ENCODE peak calls at places on chromosomes 13 and 19, in nine cellular contexts. V, D, U, H, R, F, X, J and P are unnamed samples.

GRCh38 chr19:51460164-51460992 is 2.1 kb upstream of the SIGLEC8 start:
- DNase-seq in V (no peak), D (no peak), U (peak; percentile 43), H (no peak), R (no peak), F (no peak), X (no peak), J (no peak), P (no peak)

GRCh38 chr13:111213964-111214726 is 99.0 kb downstream of the ARHGEF7 start:
- DNase-seq in V (no peak), D (no peak), U (peak; percentile 54), H (no peak), R (no peak), F (no peak), X (no peak), J (no peak), P (no peak)

GRCh38 chr13:94335786-94336357 is 143.6 kb downstream of the DCT start:
- DNase-seq in V (no peak), D (no peak), U (no peak), H (no peak), R (no peak), F (no peak), X (no peak), J (no peak), P (no peak)

GRCh38 chr19:14439014-14439413 is 5.9 kb downstream of the PKN1 start:
- DNase-seq in V (no peak), D (no peak), U (no peak), H (no peak), R (no peak), F (no peak), X (no peak), J (no peak), P (no peak)

GRCh38 chr13:48161530-48162179 is 66.8 kb upstream of the MED4 start:
- DNase-seq in V (peak; percentile 7), D (no peak), U (no peak), H (no peak), R (no peak), F (peak; percentile 44), X (no peak), J (no peak), P (no peak)

GRCh38 chr19:518292-519231 is 11.3 kb downstream of the TPGS1 start:
- DNase-seq in V (no peak), D (no peak), U (no peak), H (peak; percentile 46), R (no peak), F (no peak), X (peak; percentile 63), J (no peak), P (peak; percentile 74)

GRCh38 chr19:17873661-17874422 is 2.1 kb downstream of the SLC5A5 start:
- DNase-seq in V (no peak), D (no peak), U (peak; percentile 78), H (peak; percentile 73), R (no peak), F (no peak), X (peak; percentile 61), J (no peak), P (peak; percentile 84)

GRCh38 chr13:44068737-44069136 is 189.0 kb downstream of the LACC1 start:
- DNase-seq in V (no peak), D (peak; percentile 8), U (no peak), H (no peak), R (peak; percentile 80), F (no peak), X (no peak), J (no peak), P (no peak)

GRCh38 chr13:87274209-87274819 is 396.9 kb upstream of the SLITRK5 start:
- DNase-seq in V (no peak), D (peak; percentile 4), U (peak; percentile 76), H (peak; percentile 15), R (no peak), F (no peak), X (no peak), J (no peak), P (peak; percentile 60)

GRCh38 chr19:30212574-30212973 is 159.6 kb upstream of the ZNF536 start:
- DNase-seq in V (no peak), D (no peak), U (no peak), H (no peak), R (no peak), F (no peak), X (no peak), J (no peak), P (no peak)

GRCh38 chr19:17931532-17932191 is 1.2 kb upstream of the CCDC124 start:
- DNase-seq in V (no peak), D (no peak), U (no peak), H (peak; percentile 55), R (no peak), F (no peak), X (no peak), J (no peak), P (peak; percentile 43)

GRCh38 chr13:75771818-75772217 is 135.7 kb downstream of the LMO7 start:
- DNase-seq in V (no peak), D (no peak), U (no peak), H (no peak), R (peak; percentile 83), F (no peak), X (no peak), J (no peak), P (no peak)

GRCh38 chr19:15288146-15288963 is 44.0 kb downstream of the BRD4 start:
- DNase-seq in V (no peak), D (no peak), U (peak; percentile 74), H (peak; percentile 54), R (peak; percentile 26), F (no peak), X (no peak), J (no peak), P (no peak)

GRCh38 chr19:42153606-42154405 is 21.6 kb upstream of the POU2F2 start:
- DNase-seq in V (no peak), D (no peak), U (no peak), H (no peak), R (no peak), F (no peak), X (no peak), J (no peak), P (no peak)

GRCh38 chr13:93309886-93310520 is 83.4 kb downstream of the GPC6 start:
- DNase-seq in V (no peak), D (no peak), U (no peak), H (peak; percentile 2), R (peak; percentile 10), F (no peak), X (no peak), J (no peak), P (no peak)

DNA sequence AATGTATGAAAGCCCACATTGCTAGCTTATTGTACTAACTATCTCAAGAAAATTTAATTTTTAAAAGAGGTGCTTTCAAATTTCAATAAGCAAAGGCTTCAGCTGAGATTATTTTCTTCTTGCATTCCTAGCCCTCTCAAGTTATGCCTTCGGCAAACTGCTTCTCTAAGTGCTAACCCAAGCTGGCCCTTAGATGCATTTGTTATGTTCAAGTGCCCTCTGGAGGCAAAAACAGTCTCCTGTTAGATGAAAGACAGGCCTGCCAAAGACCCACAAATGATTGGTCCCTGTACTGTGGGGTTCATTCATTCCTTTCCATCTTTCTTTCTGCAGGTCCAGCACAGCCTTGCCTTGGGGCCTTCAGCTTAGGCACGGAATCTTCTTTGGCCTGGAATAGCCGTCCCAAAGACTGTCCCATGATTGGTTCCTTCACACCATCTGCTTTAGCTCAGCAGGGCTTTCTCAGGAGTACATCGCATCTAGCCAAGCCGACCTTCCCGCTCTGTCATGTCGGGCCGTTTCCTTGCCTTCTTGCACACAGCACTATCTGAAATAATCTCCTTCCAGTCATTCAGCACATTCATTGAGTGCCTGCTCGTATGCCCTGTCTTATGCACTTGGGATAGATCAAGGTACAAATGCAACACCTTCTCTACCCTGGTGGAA is 26.4 kb upstream of the TPTE2 start:
- DNase-seq in V (no peak), D (no peak), U (peak; percentile 59), H (peak; percentile 81), R (peak; percentile 77), F (no peak), X (no peak), J (no peak), P (no peak)
- TF ChIP-seq CTCF in V (no peak), D (peak; percentile 23), U (peak; percentile 92), H (peak; percentile 51), R (peak; percentile 79), F (peak; percentile 62), X (peak; percentile 63), J (peak; percentile 20), P (no peak)

GRCh38 chr13:97011446-97012131 is 17.3 kb upstream of the OXGR1 start:
- DNase-seq in V (no peak), D (no peak), U (no peak), H (no peak), R (no peak), F (no peak), X (no peak), J (no peak), P (no peak)
- TF ChIP-seq CTCF in V (no peak), D (no peak), U (no peak), H (no peak), R (no peak), F (no peak), X (no peak), J (no peak), P (no peak)

GRCh38 chr19:28218728-28219127 is 994.2 kb downstream of the UQCRFS1 start:
- DNase-seq in V (no peak), D (no peak), U (no peak), H (no peak), R (no peak), F (no peak), X (no peak), J (no peak), P (no peak)

GRCh38 chr19:28221736-28222135 is 991.2 kb downstream of the UQCRFS1 start:
- DNase-seq in V (no peak), D (no peak), U (no peak), H (no peak), R (no peak), F (no peak), X (no peak), J (no peak), P (no peak)

GRCh38 chr19:28213476-28214082 is 999.4 kb downstream of the UQCRFS1 start:
- DNase-seq in V (no peak), D (no peak), U (peak; percentile 30), H (peak; percentile 34), R (no peak), F (no peak), X (no peak), J (no peak), P (no peak)

DNA sequence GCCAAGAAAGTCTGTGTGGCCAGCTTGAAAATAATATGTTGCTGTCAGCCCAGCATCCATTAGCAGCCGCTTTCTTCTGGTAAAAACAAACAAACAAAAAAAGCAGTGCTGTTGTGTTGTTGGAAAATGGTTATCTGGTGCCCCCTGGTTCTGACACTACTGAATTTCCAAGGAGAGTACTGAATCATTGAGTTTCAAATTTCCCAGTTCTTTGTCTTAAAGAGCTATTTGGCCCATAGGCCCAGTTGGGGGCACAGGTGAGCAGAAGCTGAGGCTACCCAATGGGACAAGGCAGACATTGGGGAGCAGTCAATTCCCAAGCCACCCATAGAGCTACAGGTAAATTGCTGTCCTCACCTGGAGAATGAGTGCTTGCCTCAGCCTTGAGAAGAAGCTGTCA is 995.9 kb downstream of the UQCRFS1 start:
- DNase-seq in V (no peak), D (no peak), U (no peak), H (no peak), R (no peak), F (no peak), X (no peak), J (no peak), P (no peak)
- TF ChIP-seq CTCF in V (no peak), D (no peak), U (no peak), H (no peak), R (no peak), F (peak; percentile 11), X (no peak), J (no peak), P (no peak)

DNA sequence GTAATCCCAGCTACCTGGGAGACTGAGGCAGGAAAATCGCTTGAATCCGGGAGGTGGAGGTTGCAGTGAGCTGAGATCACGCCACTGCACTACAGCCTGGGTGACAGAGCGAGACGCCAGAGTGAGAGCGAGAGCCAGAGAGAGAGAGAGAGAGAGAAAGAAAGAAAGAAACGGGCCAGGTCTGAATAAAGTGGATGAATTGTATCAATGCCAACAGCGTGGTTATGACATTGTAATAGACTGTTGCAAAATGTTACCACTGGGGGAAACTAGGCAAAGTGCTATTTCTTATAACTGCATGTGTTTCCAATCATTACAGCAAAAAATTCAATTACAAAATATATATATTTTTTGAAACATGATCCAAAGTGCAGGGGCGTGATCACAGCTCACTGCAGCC is 11.8 kb upstream of the BTBD2 start:
- DNase-seq in V (no peak), D (peak; percentile 76), U (no peak), H (no peak), R (peak; percentile 61), F (no peak), X (no peak), J (no peak), P (no peak)
- TF ChIP-seq CTCF in V (no peak), D (no peak), U (no peak), H (no peak), R (peak; percentile 28), F (no peak), X (no peak), J (peak; percentile 42), P (no peak)